ENCODE peak calls at places on chromosomes 4 and X, in ten cellular contexts. X is psoas muscle, H is right lobe of liver, L is fibroblast of mammary gland, Z is lower leg skin, S is mucosa of descending colon, B is astrocyte of the cerebellum, N is endothelial cell of umbilical vein, W is fibroblast of lung, A is neural progenitor cell. U is an unnamed sample.

GRCh38 chrX:15269618-15270521 is at the start of gene ASB9:
- DNase-seq in H (peak; percentile 84), B (no peak), W (peak; percentile 27), X (no peak), L (peak; percentile 79), N (peak; percentile 64), Z (no peak), A (no peak), S (peak; percentile 43), U (peak; percentile 86)

GRCh38 chr4:18815081-18815778 is 793.7 kb upstream of the LCORL start:
- DNase-seq in B (no peak), H (no peak), S (no peak), Z (no peak), A (no peak), W (no peak), N (no peak), X (no peak), L (no peak), U (no peak)

GRCh38 chr4:136056748-136057147 is 1475.5 kb downstream of the PCDH18 start:
- DNase-seq in B (no peak), S (no peak), X (no peak), A (no peak), W (no peak), N (no peak), L (no peak), Z (peak; percentile 28), H (no peak), U (no peak)

GRCh38 chrX:40644175-40644574 is 3.2 kb downstream of the CXorf38 start:
- DNase-seq in B (no peak), A (no peak), N (peak; percentile 43), W (peak; percentile 75), Z (no peak), L (peak; percentile 64), S (no peak), X (no peak), H (no peak), U (no peak)

GRCh38 chr4:111070390-111070789 is 447.5 kb upstream of the PITX2 start:
- DNase-seq in N (no peak), A (no peak), S (no peak), Z (no peak), W (no peak), B (no peak), X (no peak), H (no peak), L (peak; percentile 8), U (no peak)

GRCh38 chr4:111268769-111269414 is 646.0 kb upstream of the PITX2 start:
- DNase-seq in H (no peak), A (no peak), W (peak; percentile 0), S (no peak), N (peak; percentile 50), B (peak; percentile 56), L (peak; percentile 57), X (no peak), Z (no peak), U (no peak)

GRCh38 chr4:184479516-184479950 is 5.2 kb upstream of the IRF2 start:
- DNase-seq in B (no peak), H (no peak), L (peak; percentile 9), A (no peak), N (no peak), X (no peak), Z (no peak), W (peak; percentile 46), S (no peak), U (no peak)

GRCh38 chrX:622104-622503 is 8.5 kb upstream of the SHOX start:
- DNase-seq in H (no peak), S (no peak), B (no peak), A (no peak), X (no peak), L (no peak), W (no peak), Z (no peak), N (no peak), U (no peak)

GRCh38 chrX:65589304-65589703 is 54.7 kb upstream of the LAS1L start:
- DNase-seq in S (no peak), Z (peak; percentile 53), L (no peak), N (no peak), X (no peak), W (no peak), A (no peak), H (no peak), B (no peak), U (no peak)

GRCh38 chrX:65588795-65589194 is 54.2 kb upstream of the LAS1L start:
- DNase-seq in L (no peak), Z (peak; percentile 50), A (no peak), W (no peak), N (no peak), X (no peak), B (no peak), H (no peak), S (no peak), U (no peak)

GRCh38 chrX:65587616-65588526 is 53.3 kb upstream of the LAS1L start:
- DNase-seq in B (no peak), L (peak; percentile 78), A (no peak), W (peak; percentile 80), N (peak; percentile 38), X (peak; percentile 75), H (peak; percentile 62), S (peak; percentile 88), Z (peak; percentile 96), U (no peak)

GRCh38 chrX:65595460-65595876 is 60.9 kb upstream of the LAS1L start:
- DNase-seq in X (peak; percentile 91), N (peak; percentile 90), L (peak; percentile 92), S (peak; percentile 89), H (peak; percentile 89), Z (peak; percentile 99), A (peak; percentile 92), B (peak; percentile 87), W (peak; percentile 94), U (peak; percentile 52)

GRCh38 chrX:65591206-65591605 is 56.6 kb upstream of the LAS1L start:
- DNase-seq in B (no peak), N (no peak), H (no peak), X (no peak), Z (peak; percentile 54), L (no peak), S (no peak), W (no peak), A (no peak), U (no peak)
- TF ChIP-seq CTCF in B (no peak), N (no peak), H (no peak), X (no peak), Z (no peak), L (no peak), S (no peak), W (no peak), A (no peak), U (no peak)

DNA sequence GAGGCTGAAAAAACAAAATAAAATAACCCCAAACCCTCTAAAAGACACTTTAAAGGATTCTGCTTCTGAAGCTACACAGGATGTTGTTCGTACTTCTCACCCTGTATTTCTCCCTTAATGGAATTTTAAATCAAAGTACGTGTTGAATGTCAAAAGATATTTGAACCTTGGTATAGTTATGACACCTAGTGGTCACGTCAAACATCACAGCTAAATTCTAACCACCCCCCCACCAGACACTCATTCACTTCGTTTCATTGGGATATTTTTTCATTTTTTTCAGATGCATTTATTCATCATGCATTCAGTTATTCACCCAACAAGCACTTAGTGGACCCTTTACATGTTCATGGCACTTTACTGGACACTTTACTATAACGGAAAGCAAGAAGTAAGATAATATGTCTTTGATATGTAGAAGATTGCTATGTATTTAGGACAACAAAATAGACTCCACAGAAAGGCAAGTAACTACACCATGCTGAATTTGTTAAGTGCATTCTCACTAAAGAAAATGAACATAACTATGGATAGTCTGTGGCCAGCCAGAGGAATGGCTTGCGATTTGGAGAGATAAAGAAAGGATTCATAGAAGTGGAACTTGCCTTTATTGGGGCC is 62.5 kb upstream of the GPR174 start:
- DNase-seq in Z (no peak), L (peak; percentile 43), H (no peak), A (peak; percentile 31), N (peak; percentile 36), X (no peak), S (no peak), B (no peak), W (peak; percentile 23), U (no peak)
- H3K4me3 ChIP-seq in Z (no peak overlapping the region), L (no peak overlapping the region), H (no peak overlapping the region), A (no peak overlapping the region), N (no peak overlapping the region), X (no peak overlapping the region), S (no peak overlapping the region), B (no peak overlapping the region), W (no peak overlapping the region), U (no peak overlapping the region)

DNA sequence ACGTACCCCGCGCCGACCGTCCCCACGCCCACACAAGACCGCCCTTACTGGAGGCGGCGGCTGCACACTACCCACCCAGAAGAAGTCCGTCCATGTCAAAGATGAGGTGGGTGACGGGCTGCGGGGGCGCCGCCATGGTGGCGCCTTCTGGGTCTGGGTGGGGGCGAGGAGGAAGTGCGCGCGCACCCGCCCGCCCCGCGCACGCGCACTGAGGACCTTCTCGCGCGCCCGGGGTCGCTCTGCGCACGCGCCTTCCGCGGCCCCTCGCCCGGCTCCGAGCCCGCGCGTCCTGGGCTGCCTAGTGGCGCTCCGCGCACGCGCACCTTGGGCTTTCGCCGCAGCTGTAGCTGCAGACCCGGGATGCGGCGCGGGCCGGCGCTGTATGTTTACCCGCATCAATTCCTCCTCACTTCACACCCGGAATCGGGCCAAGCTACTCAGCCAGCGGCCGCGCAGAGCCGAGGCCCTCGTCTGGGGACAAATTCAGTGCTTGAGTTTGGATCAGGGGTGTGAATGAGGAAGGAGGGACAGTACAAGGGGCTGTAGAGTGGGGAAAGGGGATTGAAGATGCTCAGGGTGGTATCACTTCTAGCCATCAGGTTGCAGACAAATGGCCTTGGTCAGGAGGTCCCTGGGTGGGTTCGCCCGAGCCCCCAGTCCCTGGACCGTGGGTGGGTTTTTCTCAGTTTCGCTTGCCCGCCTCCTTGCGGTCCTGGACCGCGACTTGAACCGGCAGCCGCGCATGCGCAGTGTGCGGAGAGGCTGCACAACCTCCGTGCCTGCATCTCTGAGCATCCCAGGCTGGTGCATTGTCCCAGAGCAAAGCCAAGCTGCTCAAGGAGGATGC is at the start of gene PUDP:
- DNase-seq in B (peak; percentile 72), Z (peak; percentile 96), L (peak; percentile 78), N (peak; percentile 77), S (peak; percentile 89), W (peak; percentile 77), H (peak; percentile 85), A (peak; percentile 96), X (peak; percentile 91), U (no peak)
- TF ChIP-seq CTCF in B (peak; percentile 26), Z (no peak), L (peak; percentile 7), N (no peak), S (no peak), W (peak; percentile 13), H (peak; percentile 32), A (no peak), X (peak; percentile 22), U (peak; percentile 2)

GRCh38 chr4:87012265-87012953 is 77.6 kb downstream of the AFF1 start:
- DNase-seq in H (peak; percentile 74), W (no peak), B (no peak), L (no peak), X (no peak), S (no peak), A (no peak), Z (no peak), N (no peak), U (no peak)

GRCh38 chr4:87007345-87008181 is 72.8 kb downstream of the AFF1 start:
- DNase-seq in L (peak; percentile 50), B (peak; percentile 27), H (peak; percentile 77), W (peak; percentile 59), X (peak; percentile 58), A (peak; percentile 81), Z (peak; percentile 94), S (peak; percentile 71), N (peak; percentile 71), U (no peak)

GRCh38 chr4:87009095-87009648 is 74.4 kb downstream of the AFF1 start:
- DNase-seq in W (no peak), Z (no peak), A (no peak), B (no peak), X (no peak), H (no peak), N (peak; percentile 67), S (peak; percentile 37), L (no peak), U (no peak)

GRCh38 chr4:87011340-87012034 is 76.7 kb downstream of the AFF1 start:
- DNase-seq in H (no peak), L (peak; percentile 93), A (no peak), B (peak; percentile 53), N (peak; percentile 93), W (peak; percentile 80), X (no peak), Z (no peak), S (no peak), U (peak; percentile 89)

GRCh38 chr4:87010192-87010591 is 75.4 kb downstream of the AFF1 start:
- DNase-seq in Z (no peak), W (no peak), X (no peak), H (no peak), B (no peak), N (peak; percentile 55), L (no peak), S (no peak), A (no peak), U (no peak)
- H3K4me3 ChIP-seq in Z (no peak overlapping the region), W (no peak overlapping the region), X (peak overlapping the region; percentile 87), H (no peak overlapping the region), B (no peak overlapping the region), N (no peak overlapping the region), L (no peak overlapping the region), S (no peak overlapping the region), A (no peak overlapping the region), U (peak overlapping the region; percentile 86)